ENCODE peak calls at places on chromosome 17, in nine cellular contexts. U is NB4, C is PC-9, W is esophagus muscularis mucosa, B is mesothelial cell of epicardium, Z is WTC11, R is B cell, X is GM23338, Y is astrocyte of the spinal cord. S is an unnamed sample.

GRCh38 chr17:20896153-20896649 is 146.6 kb downstream of the USP22 start:
- DNase-seq in R (peak; percentile 51), C (no peak), X (peak; percentile 14), Y (peak; percentile 4), B (no peak), W (no peak), U (no peak), Z (no peak), S (no peak)

GRCh38 chr17:82116246-82116645 is 18.2 kb upstream of the FASN start:
- DNase-seq in X (no peak), B (no peak), U (no peak), Z (no peak), R (no peak), Y (no peak), C (no peak), W (no peak), S (no peak)

GRCh38 chr17:48970865-48971687 is 2.7 kb upstream of the GIP start:
- DNase-seq in X (no peak), B (no peak), U (no peak), C (no peak), Z (no peak), R (no peak), W (no peak), Y (no peak), S (no peak)

GRCh38 chr17:67491009-67491677 is 114.1 kb downstream of the PITPNC1 start:
- DNase-seq in Z (peak; percentile 47), C (peak; percentile 77), R (no peak), X (peak; percentile 61), B (no peak), W (peak; percentile 95), Y (peak; percentile 99), U (peak; percentile 83), S (peak; percentile 41)

GRCh38 chr17:77811521-77811920 is 147.0 kb upstream of the TNRC6C start:
- DNase-seq in Y (peak; percentile 29), Z (no peak), C (no peak), R (no peak), X (no peak), B (no peak), U (no peak), W (no peak), S (no peak)

GRCh38 chr17:34658796-34659195 is 79.4 kb downstream of the TMEM132E start:
- DNase-seq in Z (no peak), C (no peak), R (no peak), B (no peak), U (no peak), Y (no peak), X (no peak), W (no peak), S (no peak)

GRCh38 chr17:45353047-45353446 is 36.2 kb upstream of the MAP3K14 start:
- DNase-seq in R (no peak), C (no peak), Z (no peak), Y (no peak), X (no peak), U (peak; percentile 56), B (no peak), W (no peak), S (no peak)

GRCh38 chr17:58005728-58006562 is 1.1 kb downstream of the SRSF1 start:
- DNase-seq in X (no peak), Z (no peak), C (no peak), W (no peak), U (no peak), Y (no peak), R (no peak), B (no peak), S (peak; percentile 56)

GRCh38 chr17:6073620-6074019 is 3.4 kb downstream of the WSCD1 start:
- DNase-seq in U (no peak), X (no peak), W (no peak), R (no peak), Z (no peak), B (no peak), Y (no peak), C (no peak), S (no peak)

DNA sequence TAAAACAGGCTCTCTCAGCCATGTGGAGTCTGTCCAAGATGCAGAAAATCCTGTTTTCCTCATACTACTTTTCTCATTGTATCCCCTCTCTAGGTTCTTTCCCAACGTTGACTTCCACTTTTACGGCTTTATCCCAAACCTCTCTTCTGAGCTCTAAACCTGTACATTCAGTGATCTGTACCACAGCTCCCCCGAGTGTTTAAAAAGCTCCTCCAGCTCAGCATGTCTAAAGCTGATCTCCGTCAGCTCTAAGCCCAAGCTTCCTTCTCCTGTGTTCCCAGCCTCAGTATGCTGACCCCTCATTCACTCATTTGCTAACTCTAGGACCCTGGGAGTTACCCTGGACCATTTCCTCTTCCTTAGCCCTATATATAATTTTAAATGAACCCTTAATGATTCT is 144.6 kb downstream of the DNAH9 start:
- DNase-seq in C (no peak), B (no peak), U (no peak), W (no peak), R (no peak), Y (no peak), Z (no peak), X (peak; percentile 0), S (no peak)
- TF ChIP-seq CTCF in C (no peak), B (no peak), U (no peak), W (no peak), R (no peak), Y (no peak), Z (no peak), X (no peak), S (no peak)

GRCh38 chr17:28043296-28043695 is 819 bp downstream of the NLK start:
- DNase-seq in Z (no peak), X (no peak), R (no peak), U (no peak), C (no peak), Y (no peak), B (no peak), W (no peak), S (no peak)

GRCh38 chr17:28041068-28041843 is 1.2 kb upstream of the NLK start:
- DNase-seq in X (peak; percentile 99), R (peak; percentile 100), B (peak; percentile 99), U (peak; percentile 100), W (peak; percentile 100), Y (peak; percentile 100), Z (peak; percentile 100), C (peak; percentile 99), S (peak; percentile 99)

GRCh38 chr17:28042721-28043291 is 329 bp downstream of the NLK start:
- DNase-seq in X (no peak), Z (no peak), B (no peak), C (no peak), Y (no peak), W (no peak), R (no peak), U (no peak), S (no peak)

GRCh38 chr17:28042657-28042720 is at the start of gene NLK:
- DNase-seq in Y (no peak), R (no peak), C (no peak), B (no peak), W (no peak), U (no peak), Z (no peak), X (no peak), S (no peak)

GRCh38 chr17:28041844-28042656 is 427 bp upstream of the NLK start:
- DNase-seq in C (no peak), U (no peak), B (no peak), X (peak; percentile 36), W (no peak), Y (no peak), R (no peak), Z (no peak), S (no peak)
- TF ChIP-seq CTCF in C (no peak), U (no peak), B (no peak), X (no peak), W (no peak), Y (no peak), R (no peak), Z (no peak), S (no peak)

GRCh38 chr17:39754161-39754957 is 16.6 kb downstream of the GRB7 start:
- DNase-seq in C (peak; percentile 98), X (peak; percentile 74), U (peak; percentile 98), Y (peak; percentile 86), W (peak; percentile 98), Z (peak; percentile 81), R (peak; percentile 99), B (peak; percentile 77), S (peak; percentile 97)

GRCh38 chr17:39754958-39755549 is 17.3 kb downstream of the GRB7 start:
- DNase-seq in B (no peak), Z (peak; percentile 24), W (no peak), Y (peak; percentile 14), C (no peak), X (peak; percentile 62), U (peak; percentile 39), R (no peak), S (no peak)

GRCh38 chr17:39751637-39752036 is 13.9 kb downstream of the GRB7 start:
- DNase-seq in W (no peak), X (no peak), R (no peak), Z (no peak), Y (no peak), U (no peak), B (no peak), C (no peak), S (no peak)

GRCh38 chr17:39752241-39752831 is 14.6 kb downstream of the GRB7 start:
- DNase-seq in U (peak; percentile 54), C (no peak), W (no peak), Z (no peak), B (no peak), Y (no peak), X (peak; percentile 42), R (no peak), S (no peak)

GRCh38 chr17:39753514-39754160 is 15.9 kb downstream of the GRB7 start:
- DNase-seq in X (peak; percentile 69), R (peak; percentile 83), Y (no peak), B (no peak), U (peak; percentile 93), C (peak; percentile 43), W (no peak), Z (peak; percentile 51), S (no peak)
- TF ChIP-seq CTCF in X (no peak), R (no peak), Y (no peak), B (no peak), U (no peak), C (no peak), W (no peak), Z (no peak), S (no peak)

GRCh38 chr17:79801156-79802038 is 4.5 kb upstream of the CBX8 start:
- DNase-seq in X (peak; percentile 53), W (no peak), R (no peak), Y (peak; percentile 52), B (no peak), C (peak; percentile 49), Z (peak; percentile 36), U (peak; percentile 71), S (no peak)

GRCh38 chr17:79799538-79800324 is 2.9 kb upstream of the CBX8 start:
- DNase-seq in W (no peak), Z (no peak), B (no peak), Y (no peak), X (no peak), R (no peak), U (peak; percentile 82), C (no peak), S (no peak)

GRCh38 chr17:79802039-79802735 is 5.3 kb upstream of the CBX8 start:
- DNase-seq in Z (no peak), B (no peak), R (no peak), Y (no peak), C (no peak), U (no peak), W (no peak), X (no peak), S (no peak)

GRCh38 chr17:79799174-79799537 is 2.3 kb upstream of the CBX8 start:
- DNase-seq in U (no peak), X (no peak), W (no peak), C (no peak), B (no peak), Z (peak; percentile 34), R (no peak), Y (no peak), S (no peak)

GRCh38 chr17:79800325-79801155 is 3.7 kb upstream of the CBX8 start:
- DNase-seq in U (peak; percentile 77), C (peak; percentile 37), Y (peak; percentile 69), X (peak; percentile 92), Z (peak; percentile 77), B (no peak), W (no peak), R (no peak), S (no peak)
- TF ChIP-seq CTCF in U (no peak), C (no peak), Y (no peak), X (no peak), Z (no peak), B (no peak), W (no peak), R (no peak), S (no peak)

S was measured in natural killer cell.